ENCODE peak calls at places on chromosomes 6 and 20, in six cellular contexts. K is GM12865; E is activated CD4-positive, alpha-beta T cell treated with anti-CD3 and anti-CD28 coated beads for 4 hours; G is HL-60; F is OCI-M1; M is AML-193. A is an unnamed sample.

GRCh38 chr6:155418017-155418749 is 37.5 kb downstream of the NOX3 start:
- DNase-seq in K (peak), E (peak), M (peak), F (peak), G (peak), A (no peak)

GRCh38 chr6:91198588-91199255 is 611.9 kb upstream of the MAP3K7 start:
- DNase-seq in F (no peak), M (no peak), G (no peak), E (no peak), K (no peak), A (no peak)

GRCh38 chr6:30955367-30956042 is 14.7 kb downstream of the MUCL3 start:
- DNase-seq in G (peak), K (peak), F (peak), E (peak), M (peak), A (peak)

GRCh38 chr6:167565884-167566491 is 241.1 kb downstream of the TTLL2 start:
- DNase-seq in F (peak), G (no peak), E (no peak), K (no peak), M (no peak), A (peak)

GRCh38 chr6:137901454-137901853 is 34.4 kb downstream of the TNFAIP3 start:
- DNase-seq in M (no peak), E (no peak), K (no peak), F (no peak), G (no peak), A (no peak)

GRCh38 chr6:85240787-85241186 is 209.1 kb upstream of the NT5E start:
- DNase-seq in F (no peak), G (no peak), K (no peak), E (no peak), M (no peak), A (no peak)

GRCh38 chr6:162864901-162865300 is 137.1 kb downstream of the PACRG start:
- DNase-seq in M (no peak), K (no peak), F (no peak), E (no peak), G (no peak), A (no peak)

GRCh38 chr20:2859330-2860121 is 13.8 kb upstream of the PTPRA start:
- DNase-seq in K (no peak), E (no peak), M (peak), G (no peak), F (no peak), A (no peak)

GRCh38 chr20:49447946-49448809 is 34.3 kb downstream of the KCNB1 start:
- DNase-seq in K (no peak), F (no peak), E (no peak), M (no peak), G (no peak), A (no peak)

GRCh38 chr6:128158496-128158895 is 257.6 kb upstream of the THEMIS start:
- DNase-seq in F (no peak), M (no peak), K (no peak), G (no peak), E (no peak), A (no peak)

GRCh38 chr6:157094038-157094437 is 229.3 kb downstream of the TMEM242 start:
- DNase-seq in E (no peak), F (no peak), G (no peak), K (peak), M (no peak), A (no peak)

GRCh38 chr6:15389079-15389758 is 143.3 kb downstream of the JARID2 start:
- DNase-seq in M (no peak), F (no peak), K (no peak), E (peak), G (peak), A (no peak)

GRCh38 chr6:116387374-116387773 is 16.6 kb downstream of the DSE start:
- DNase-seq in M (no peak), K (peak), F (no peak), G (peak), E (no peak), A (no peak)

GRCh38 chr6:77987035-77987384 is 334.2 kb downstream of the MEI4 start:
- DNase-seq in G (no peak), E (no peak), F (no peak), M (no peak), K (no peak), A (no peak)

GRCh38 chr6:123925360-123925759 is 121.7 kb downstream of the NKAIN2 start:
- DNase-seq in M (no peak), K (peak), E (no peak), G (no peak), F (peak), A (no peak)

GRCh38 chr6:137145421-137145820 is 28.0 kb downstream of the IL22RA2 start:
- DNase-seq in E (no peak), M (no peak), K (no peak), G (no peak), F (no peak), A (no peak)

GRCh38 chr6:16947461-16948159 is 154.2 kb upstream of the STMND1 start:
- DNase-seq in F (peak), K (no peak), G (no peak), M (no peak), E (no peak), A (no peak)

GRCh38 chr20:5973172-5973571 is 22.7 kb downstream of the MCM8 start:
- DNase-seq in M (no peak), G (no peak), K (no peak), F (no peak), E (no peak), A (no peak)

GRCh38 chr20:31962741-31963140 is 5.2 kb upstream of the XKR7 start:
- DNase-seq in M (no peak), G (no peak), K (no peak), E (no peak), F (no peak), A (no peak)

GRCh38 chr6:156782691-156783320 is 5.6 kb downstream of the ARID1B start:
- DNase-seq in K (no peak), G (no peak), F (peak), M (no peak), E (no peak), A (no peak)

GRCh38 chr20:10419550-10420133 is 14.4 kb downstream of the MKKS start:
- DNase-seq in M (no peak), K (no peak), F (no peak), E (no peak), G (no peak), A (no peak)